ENCODE peak calls at places on chromosomes 11 and 22, in eight cellular contexts. M is AG10803, X is progenitor cell of endocrine pancreas, T is fibroblast of pulmonary artery, Z is GM12865, Y is dorsolateral prefrontal cortex, N is kidney, G is cardiac fibroblast. R is an unnamed sample.

GRCh38 chr22:19819209-19819910 is 35.3 kb downstream of the GNB1L start:
- DNase-seq in G (no peak), M (no peak), X (no peak), Z (no peak), N (no peak), Y (peak), T (no peak), R (peak)

GRCh38 chr11:105781807-105782206 is 171.9 kb downstream of the GRIA4 start:
- DNase-seq in N (no peak), Y (no peak), G (no peak), X (no peak), M (no peak), T (no peak), Z (no peak), R (no peak)

GRCh38 chr11:102986815-102987214 is 31.3 kb upstream of the MMP13 start:
- DNase-seq in M (peak), N (no peak), X (no peak), G (no peak), Y (no peak), T (peak), Z (no peak), R (no peak)

GRCh38 chr22:19113429-19113828 is 8.8 kb downstream of the DGCR2 start:
- DNase-seq in N (no peak), Y (no peak), G (no peak), T (no peak), Z (no peak), M (no peak), X (no peak), R (peak)

GRCh38 chr22:19959587-19960490 is 18.2 kb upstream of the TXNRD2 start:
- DNase-seq in X (no peak), M (no peak), Z (no peak), T (no peak), G (no peak), N (peak), Y (no peak), R (peak)

GRCh38 chr11:66221726-66222236 is 46.7 kb upstream of the RAB1B start:
- DNase-seq in Z (peak), X (no peak), T (no peak), N (no peak), Y (no peak), M (no peak), G (no peak), R (peak)

GRCh38 chr11:119108857-119109221 is 1.7 kb downstream of the C2CD2L start:
- DNase-seq in X (no peak), G (no peak), N (no peak), M (no peak), Z (no peak), T (no peak), Y (no peak), R (no peak)

GRCh38 chr22:23180893-23181762 is 819 bp downstream of the BCR start:
- DNase-seq in Z (peak), N (peak), M (no peak), X (no peak), T (no peak), Y (no peak), G (no peak), R (no peak)

GRCh38 chr11:111745719-111746504 is 20.3 kb downstream of the PPP2R1B start:
- DNase-seq in M (peak), T (peak), N (no peak), X (no peak), G (peak), Z (no peak), Y (no peak), R (no peak)

GRCh38 chr22:27474112-27474571 is 327.4 kb downstream of the MN1 start:
- DNase-seq in G (no peak), N (no peak), T (no peak), Y (no peak), X (no peak), Z (no peak), M (no peak), R (no peak)

GRCh38 chr11:46444305-46444704 is 52.7 kb upstream of the CHRM4 start:
- DNase-seq in T (no peak), G (no peak), N (no peak), M (peak), Y (no peak), Z (no peak), X (no peak), R (no peak)

GRCh38 chr11:46326813-46327416 is 20.3 kb upstream of the DGKZ start:
- DNase-seq in Y (no peak), Z (no peak), N (no peak), M (no peak), X (no peak), G (no peak), T (no peak), R (no peak)

GRCh38 chr11:44310456-44311272 is 725 bp upstream of the ALX4 start:
- DNase-seq in X (no peak), T (no peak), N (no peak), M (no peak), G (no peak), Y (no peak), Z (no peak), R (no peak)

GRCh38 chr22:23829845-23830372 is 8.9 kb downstream of the DERL3 start:
- DNase-seq in Z (no peak), G (peak), T (peak), M (peak), X (no peak), Y (no peak), N (peak), R (peak)

GRCh38 chr11:127674754-127675153 is 674.2 kb upstream of the KIRREL3 start:
- DNase-seq in G (no peak), N (no peak), T (no peak), M (no peak), X (no peak), Y (no peak), Z (no peak), R (no peak)

GRCh38 chr11:18115360-18116127 is 9.7 kb upstream of the SAAL1 start:
- DNase-seq in Y (no peak), N (no peak), T (peak), Z (peak), G (peak), M (peak), X (peak), R (no peak)

GRCh38 chr11:109697140-109697843 is 275.3 kb downstream of the C11orf87 start:
- DNase-seq in G (peak), M (peak), Z (peak), T (peak), Y (no peak), X (no peak), N (no peak), R (peak)

GRCh38 chr22:23206915-23207314 is 26.6 kb downstream of the BCR start:
- DNase-seq in Y (no peak), Z (no peak), M (no peak), T (no peak), G (no peak), N (no peak), X (no peak), R (no peak)

GRCh38 chr11:111938687-111939160 is 1.6 kb downstream of the DIXDC1 start:
- DNase-seq in Y (no peak), Z (peak), T (peak), X (no peak), G (peak), N (no peak), M (peak), R (no peak)

GRCh38 chr22:23376256-23376655 is 195.9 kb downstream of the BCR start:
- DNase-seq in N (no peak), T (peak), Y (no peak), G (no peak), Z (peak), M (no peak), X (no peak), R (no peak)

GRCh38 chr22:46764140-46764680 is 1.8 kb downstream of the TBC1D22A start:
- DNase-seq in Z (peak), G (no peak), X (no peak), Y (no peak), N (no peak), M (no peak), T (no peak), R (peak)

GRCh38 chr22:46763051-46763705 is 728 bp downstream of the TBC1D22A start:
- DNase-seq in Y (no peak), M (no peak), G (peak), Z (peak), X (no peak), N (peak), T (peak), R (peak)

GRCh38 chr22:46761017-46761416 is 1.4 kb upstream of the TBC1D22A start:
- DNase-seq in N (no peak), X (no peak), T (no peak), Y (no peak), G (no peak), Z (no peak), M (no peak), R (peak)

GRCh38 chr22:46761539-46762237 is 762 bp upstream of the TBC1D22A start:
- DNase-seq in Z (no peak), N (no peak), Y (no peak), G (no peak), T (no peak), X (no peak), M (no peak), R (no peak)

DNA sequence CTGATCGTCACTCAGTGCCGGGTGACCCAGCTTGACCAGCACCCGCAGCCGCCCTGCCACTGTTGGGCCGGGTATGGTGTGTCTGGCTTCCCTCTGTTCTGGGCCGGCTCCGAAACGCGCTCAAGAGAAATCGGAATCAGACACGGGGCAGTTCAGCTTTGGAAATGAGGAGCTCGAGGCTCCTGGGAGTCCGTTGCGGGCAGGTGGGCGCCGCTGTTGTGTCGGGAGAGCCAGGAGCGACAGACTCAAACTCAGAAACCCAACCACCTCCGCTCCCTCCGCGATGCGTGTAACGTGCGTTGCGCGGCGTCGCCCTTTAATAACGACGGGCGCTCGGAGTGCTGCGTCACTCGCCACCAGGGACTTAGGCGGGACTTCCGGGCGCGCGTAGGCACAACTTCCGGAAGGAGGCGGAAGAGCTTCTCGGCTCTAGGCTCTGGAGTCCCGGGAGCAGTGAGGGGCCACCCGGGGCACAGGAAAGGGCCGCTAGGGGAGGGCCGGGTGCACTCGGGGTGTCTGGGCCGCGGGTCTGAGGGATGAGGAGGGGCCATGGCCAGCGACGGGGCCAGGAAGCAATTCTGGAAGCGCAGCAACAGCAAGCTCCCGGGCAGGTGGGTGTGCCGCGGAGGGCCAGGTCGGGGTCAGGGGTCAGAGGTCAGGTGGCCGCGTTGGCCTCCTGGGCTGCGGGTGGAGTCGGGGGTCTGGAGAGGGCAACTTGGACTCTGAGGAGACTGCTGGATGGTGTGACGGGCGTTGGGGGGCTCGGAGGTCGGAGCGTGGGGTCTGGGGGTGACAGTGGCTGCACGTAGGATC is at the start of gene TBC1D22A:
- DNase-seq in N (peak), Z (peak), T (peak), G (peak), Y (peak), M (peak), X (peak), R (peak)
- TF ChIP-seq CTCF in N (no peak), Z (no peak), T (no peak), G (no peak), Y (peak), M (no peak), X (no peak), R (no peak)

GRCh38 chr22:42905702-42906183 is 48.7 kb upstream of the ARFGAP3 start:
- DNase-seq in Z (no peak), M (no peak), X (no peak), G (no peak), N (peak), T (no peak), Y (no peak), R (no peak)

GRCh38 chr22:42905217-42905616 is 48.1 kb upstream of the ARFGAP3 start:
- DNase-seq in N (no peak), Z (no peak), G (no peak), M (no peak), X (no peak), Y (no peak), T (no peak), R (no peak)

GRCh38 chr22:42904049-42904448 is 47.0 kb upstream of the ARFGAP3 start:
- DNase-seq in X (no peak), T (no peak), Y (no peak), G (no peak), Z (no peak), N (no peak), M (no peak), R (no peak)

GRCh38 chr22:42902875-42903510 is 45.9 kb upstream of the ARFGAP3 start:
- DNase-seq in Y (no peak), Z (no peak), T (peak), N (no peak), M (peak), X (no peak), G (peak), R (no peak)

GRCh38 chr22:42901790-42902508 is 44.9 kb upstream of the ARFGAP3 start:
- DNase-seq in G (no peak), X (no peak), Z (peak), M (no peak), Y (no peak), N (no peak), T (no peak), R (no peak)
- TF ChIP-seq CTCF in G (peak), X (peak), Z (peak), M (peak), Y (no peak), N (no peak), T (peak), R (peak)

GRCh38 chr22:42074153-42074750 is at the start of gene PHETA2:
- DNase-seq in X (no peak), Z (peak), Y (no peak), M (peak), T (peak), N (peak), G (peak), R (no peak)
- TF ChIP-seq CTCF in X (peak), Z (peak), Y (peak), M (peak), T (peak), N (no peak), G (peak), R (peak)

GRCh38 chr11:128733440-128734115 is 39.7 kb downstream of the FLI1 start:
- DNase-seq in Z (peak), X (no peak), N (no peak), T (no peak), M (no peak), G (no peak), Y (no peak), R (no peak)

GRCh38 chr11:128734439-128735224 is 40.8 kb downstream of the FLI1 start:
- DNase-seq in M (no peak), T (no peak), X (no peak), Y (no peak), Z (peak), N (no peak), G (no peak), R (no peak)

GRCh38 chr11:128737704-128738103 is 43.8 kb downstream of the FLI1 start:
- DNase-seq in Y (no peak), Z (no peak), G (no peak), M (no peak), N (no peak), X (no peak), T (peak), R (no peak)

GRCh38 chr11:128738942-128739341 is 45.1 kb downstream of the FLI1 start:
- DNase-seq in M (no peak), Z (no peak), T (no peak), N (no peak), X (no peak), G (no peak), Y (no peak), R (no peak)

GRCh38 chr11:128735935-128736610 is 42.2 kb downstream of the FLI1 start:
- DNase-seq in G (no peak), Y (no peak), Z (peak), M (no peak), N (no peak), X (no peak), T (no peak), R (no peak)
- TF ChIP-seq CTCF in G (no peak), Y (no peak), Z (peak), M (no peak), N (no peak), X (no peak), T (no peak), R (no peak)

GRCh38 chr11:15038963-15039362 is 34.4 kb upstream of the CALCB start:
- DNase-seq in T (peak), N (no peak), Y (no peak), G (peak), M (peak), X (no peak), Z (no peak), R (no peak)
- TF ChIP-seq CTCF in T (no peak), N (no peak), Y (no peak), G (peak), M (peak), X (no peak), Z (no peak), R (peak)

DNA sequence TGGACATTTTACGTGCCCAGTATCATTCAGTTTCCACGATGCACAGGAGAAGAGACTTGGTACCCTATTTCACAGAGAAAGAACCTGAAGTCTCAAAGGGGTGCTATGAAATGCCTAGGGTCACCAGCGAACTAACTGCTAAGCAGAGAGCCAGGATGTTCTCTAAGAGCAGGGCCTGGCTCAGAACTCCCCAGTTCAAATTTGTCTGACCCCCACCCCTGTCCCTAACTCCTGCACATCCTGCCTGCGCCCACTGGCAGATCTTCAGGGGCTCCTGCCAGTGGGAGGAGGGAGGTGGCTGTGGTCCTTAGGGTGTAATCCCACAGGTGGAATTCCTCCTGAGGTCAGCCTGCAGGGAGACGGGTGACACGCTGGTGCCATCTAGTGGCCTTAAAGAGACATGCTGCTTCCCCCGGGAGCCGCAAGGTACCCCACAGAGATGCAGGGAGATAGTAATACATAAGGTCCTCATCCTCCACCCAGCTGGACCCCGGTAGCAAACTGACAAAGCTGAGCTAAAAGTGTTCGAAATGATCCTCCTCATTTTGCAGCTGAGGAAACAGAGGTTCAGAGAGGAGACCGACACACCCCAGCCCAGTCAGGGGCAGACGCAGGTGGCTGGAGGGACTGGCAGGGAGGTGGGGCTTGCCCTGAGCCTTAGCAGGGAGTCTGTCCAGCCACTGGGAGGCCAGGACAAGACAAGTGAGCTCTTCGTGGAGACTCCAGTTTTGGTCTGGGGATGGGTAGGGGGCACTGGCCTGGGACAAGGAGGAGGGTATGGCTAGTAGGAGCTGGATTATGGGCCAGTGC is 34.1 kb downstream of the MB start:
- DNase-seq in N (peak), Y (peak), T (peak), X (peak), M (peak), Z (peak), G (peak), R (no peak)
- TF ChIP-seq CTCF in N (peak), Y (peak), T (peak), X (peak), M (peak), Z (peak), G (peak), R (peak)

GRCh38 chr22:17562906-17563870 is at the start of gene SLC25A18:
- DNase-seq in Y (no peak), G (peak), T (peak), X (no peak), Z (no peak), M (peak), N (peak), R (no peak)
- TF ChIP-seq CTCF in Y (no peak), G (peak), T (peak), X (no peak), Z (no peak), M (peak), N (no peak), R (peak)

DNA sequence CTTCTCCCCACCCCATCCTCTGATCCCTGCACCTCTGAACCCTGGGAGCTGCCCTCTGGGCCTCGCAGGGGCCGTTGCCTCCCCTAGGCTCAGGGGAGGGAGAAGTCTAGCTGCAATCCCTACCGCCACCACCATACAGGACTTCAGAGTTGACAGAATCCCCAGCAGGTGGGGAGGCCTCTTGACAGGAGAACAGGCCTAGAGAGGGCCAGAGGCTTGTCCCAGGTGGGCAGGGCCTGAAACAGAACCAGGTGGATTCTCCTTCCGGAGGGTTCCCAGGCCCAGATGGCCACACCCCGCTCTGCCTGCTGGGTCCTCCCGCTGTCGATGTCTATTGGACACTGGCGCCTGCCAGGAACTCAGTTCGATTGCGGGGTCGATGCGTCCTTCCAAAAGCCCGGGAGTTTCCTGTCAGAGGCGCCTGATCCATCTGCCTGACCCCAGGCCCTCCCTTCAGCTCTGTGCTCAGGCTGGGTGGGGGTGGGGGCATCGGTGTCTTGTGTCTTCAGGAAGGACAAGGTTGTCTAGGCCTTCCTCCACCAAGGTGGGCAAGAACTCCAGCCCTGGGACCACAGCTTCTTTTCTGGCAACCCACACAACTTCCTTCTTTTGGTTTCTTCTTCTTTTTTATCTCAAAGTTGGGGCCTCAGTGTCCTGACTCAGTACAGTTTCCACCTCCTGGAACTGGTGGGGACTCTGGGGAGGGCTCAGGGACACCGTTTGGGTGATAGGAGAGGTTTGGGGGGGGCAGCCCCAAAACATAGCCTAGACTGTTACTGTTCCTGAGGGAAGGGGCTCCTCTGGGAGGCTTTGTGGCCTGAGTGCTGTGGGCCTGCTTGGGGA is 6.4 kb downstream of the STARD10 start:
- DNase-seq in Z (peak), Y (no peak), N (no peak), M (no peak), X (peak), T (no peak), G (no peak), R (no peak)
- TF ChIP-seq CTCF in Z (no peak), Y (no peak), N (no peak), M (no peak), X (peak), T (no peak), G (peak), R (no peak)

R was measured in chondrocyte.